ENCODE peak calls at places on chromosomes 16 and 17, in ten cellular contexts. U, R, A, E, B, Y, W, G, J and I are unnamed samples.

GRCh38 chr17:65243838-65244237 is 106.7 kb downstream of the RGS9 start:
- DNase-seq in B (peak), J (peak), U (no peak), G (no peak), W (peak), A (peak), Y (no peak), E (no peak), R (no peak), I (peak)

GRCh38 chr16:17467923-17468540 is 2.7 kb downstream of the XYLT1 start:
- DNase-seq in G (no peak), U (peak), E (no peak), J (peak), A (peak), R (peak), Y (peak), W (peak), B (peak), I (peak)

GRCh38 chr16:10081201-10081940 is 100.9 kb downstream of the GRIN2A start:
- DNase-seq in A (no peak), R (no peak), E (no peak), Y (no peak), W (peak), B (no peak), U (no peak), J (no peak), G (no peak), I (no peak)

GRCh38 chr17:42283241-42284019 is 4.9 kb upstream of the STAT5A start:
- DNase-seq in B (no peak), A (no peak), Y (no peak), U (no peak), J (no peak), G (no peak), R (no peak), E (peak), W (no peak), I (peak)

GRCh38 chr16:51818342-51818944 is 667.4 kb upstream of the SALL1 start:
- DNase-seq in R (no peak), B (peak), A (peak), Y (peak), W (no peak), E (peak), U (peak), G (no peak), J (peak), I (peak)

GRCh38 chr16:58661199-58661830 is 23.3 kb downstream of the SLC38A7 start:
- DNase-seq in U (peak), A (peak), R (peak), Y (peak), E (peak), W (peak), G (no peak), J (peak), B (peak), I (peak)

GRCh38 chr17:8147141-8147804 is 4.9 kb downstream of the PER1 start:
- DNase-seq in J (no peak), G (no peak), E (no peak), A (no peak), W (no peak), U (no peak), Y (no peak), B (no peak), R (no peak), I (peak)

GRCh38 chr17:79362996-79363305 is 247.9 kb downstream of the RBFOX3 start:
- DNase-seq in J (no peak), R (no peak), B (no peak), E (no peak), W (no peak), Y (no peak), A (no peak), G (no peak), U (no peak), I (no peak)

GRCh38 chr17:75571197-75571884 is 16.3 kb upstream of the MYO15B start:
- DNase-seq in U (no peak), Y (no peak), E (peak), R (peak), A (no peak), G (no peak), B (peak), J (peak), W (no peak), I (no peak)

GRCh38 chr16:86403056-86403455 is 107.3 kb upstream of the FOXF1 start:
- DNase-seq in B (no peak), G (no peak), U (no peak), A (no peak), Y (no peak), J (no peak), E (no peak), R (no peak), W (no peak), I (no peak)

GRCh38 chr17:50149099-50149424 is 1.4 kb downstream of the PPP1R9B start:
- DNase-seq in A (no peak), R (no peak), E (no peak), Y (no peak), U (no peak), G (no peak), J (no peak), B (no peak), W (no peak), I (no peak)

GRCh38 chr16:88361775-88362174 is 21.0 kb upstream of the ZNF469 start:
- DNase-seq in W (no peak), B (no peak), E (no peak), R (no peak), G (no peak), U (no peak), J (no peak), Y (no peak), A (no peak), I (no peak)

GRCh38 chr17:33944826-33945225 is 310.3 kb upstream of the CCL2 start:
- DNase-seq in G (no peak), B (no peak), A (no peak), R (no peak), E (no peak), J (no peak), W (no peak), U (no peak), Y (no peak), I (no peak)

GRCh38 chr16:31420037-31420436 is 8.1 kb downstream of the COX6A2 start:
- DNase-seq in R (no peak), B (no peak), U (no peak), Y (no peak), E (no peak), W (no peak), J (no peak), G (no peak), A (no peak), I (no peak)

GRCh38 chr17:18993876-18994275 is 10.7 kb downstream of the FAM83G start:
- DNase-seq in U (no peak), R (no peak), J (peak), W (no peak), A (no peak), Y (no peak), G (no peak), B (no peak), E (no peak), I (no peak)

GRCh38 chr16:30844671-30845449 is 49.0 kb downstream of the BCL7C start:
- DNase-seq in G (peak), Y (no peak), W (peak), U (peak), J (peak), B (peak), A (peak), R (peak), E (peak), I (peak)

GRCh38 chr17:17075037-17075755 is 32.9 kb downstream of the MPRIP start:
- DNase-seq in R (peak), U (no peak), G (no peak), Y (peak), W (no peak), A (peak), J (peak), B (peak), E (no peak), I (peak)

GRCh38 chr16:1291576-1291974 is 17.9 kb upstream of the UBE2I start:
- DNase-seq in J (no peak), E (no peak), A (no peak), W (no peak), R (no peak), B (no peak), Y (no peak), G (no peak), U (no peak), I (no peak)

GRCh38 chr16:81554993-81555392 is 110.4 kb downstream of the CMIP start:
- DNase-seq in R (no peak), J (no peak), B (no peak), G (no peak), U (no peak), Y (no peak), W (no peak), A (no peak), E (no peak), I (no peak)

GRCh38 chr17:77466596-77467223 is 325.9 kb downstream of the SEC14L1 start:
- DNase-seq in A (no peak), R (no peak), E (no peak), B (no peak), J (no peak), U (no peak), W (no peak), G (no peak), Y (no peak), I (no peak)

DNA sequence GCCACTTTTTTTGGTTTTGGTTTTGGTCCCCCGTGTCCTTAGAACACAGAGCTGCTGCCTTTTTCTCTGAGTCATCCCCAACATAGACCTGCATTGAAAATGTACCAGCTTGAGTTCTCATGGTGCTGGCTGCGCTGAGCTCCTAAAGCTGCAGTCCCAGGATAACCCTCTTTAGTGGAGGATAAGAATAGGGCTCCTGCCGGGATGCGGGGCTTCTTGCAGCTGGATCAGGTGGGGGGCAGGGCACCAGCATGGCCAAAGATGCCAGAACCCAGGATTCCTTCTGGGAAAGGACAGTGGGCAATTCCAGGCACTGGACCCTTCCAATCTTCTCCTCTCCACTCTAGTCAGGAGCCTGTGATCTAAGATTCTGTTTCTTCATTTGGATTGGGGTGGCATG is 8.3 kb upstream of the CLUH start:
- DNase-seq in U (no peak), R (no peak), Y (no peak), B (no peak), G (no peak), E (no peak), A (no peak), J (no peak), W (no peak), I (no peak)
- TF ChIP-seq CTCF in U (no peak), R (no peak), Y (no peak), B (no peak), G (no peak), E (no peak), A (no peak), J (no peak), W (no peak), I (no peak)

GRCh38 chr17:37134050-37134449 is 185.3 kb downstream of the AATF start:
- DNase-seq in B (no peak), G (no peak), J (peak), W (no peak), Y (no peak), A (no peak), U (no peak), R (no peak), E (no peak), I (no peak)
- TF ChIP-seq CTCF in B (no peak), G (no peak), J (no peak), W (no peak), Y (no peak), A (no peak), U (no peak), R (no peak), E (no peak), I (no peak)

GRCh38 chr17:47844230-47844629 is 3.2 kb upstream of the SCRN2 start:
- DNase-seq in U (no peak), Y (no peak), R (no peak), J (peak), E (no peak), G (no peak), A (no peak), W (no peak), B (no peak), I (peak)

GRCh38 chr17:47844814-47845453 is 3.9 kb upstream of the SCRN2 start:
- DNase-seq in Y (no peak), E (no peak), A (peak), R (no peak), B (no peak), U (no peak), G (no peak), W (no peak), J (peak), I (no peak)

GRCh38 chr17:47840742-47841487 is at the start of gene SCRN2:
- DNase-seq in W (peak), B (peak), J (peak), E (peak), Y (peak), A (peak), G (peak), R (peak), U (peak), I (peak)

GRCh38 chr17:47841488-47842308 is 625 bp upstream of the SCRN2 start:
- DNase-seq in Y (no peak), U (no peak), G (no peak), E (no peak), R (no peak), J (no peak), B (no peak), A (no peak), W (no peak), I (no peak)

GRCh38 chr17:47843391-47843730 is 2.3 kb upstream of the SCRN2 start:
- DNase-seq in B (no peak), A (no peak), Y (no peak), R (no peak), J (no peak), W (no peak), G (no peak), U (no peak), E (no peak), I (no peak)
- TF ChIP-seq CTCF in B (no peak), A (no peak), Y (no peak), R (no peak), J (no peak), W (no peak), G (no peak), U (no peak), E (no peak), I (no peak)

DNA sequence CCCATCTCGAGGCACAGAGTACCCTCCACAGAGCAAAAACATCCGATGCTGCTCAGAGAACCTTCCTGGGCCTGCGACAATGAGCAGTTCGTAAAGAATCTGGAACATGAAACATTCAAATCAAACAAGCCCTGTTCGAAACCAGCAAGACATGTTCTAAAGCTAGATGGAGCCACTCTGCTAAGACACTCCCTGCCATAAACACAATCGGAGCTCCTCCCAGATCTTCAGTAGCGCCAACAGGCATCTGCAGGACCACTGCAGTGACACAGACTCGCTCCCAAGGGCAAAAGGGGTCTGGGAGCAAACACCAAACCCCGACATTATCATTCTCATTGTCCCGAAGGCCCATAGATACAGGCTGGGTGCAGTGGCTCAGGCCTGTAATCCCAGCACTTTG is 108.7 kb downstream of the ZFHX3 start:
- DNase-seq in G (no peak), B (peak), A (peak), E (no peak), W (no peak), Y (peak), J (peak), R (peak), U (no peak), I (no peak)
- TF ChIP-seq CTCF in G (no peak), B (no peak), A (peak), E (no peak), W (peak), Y (peak), J (peak), R (no peak), U (no peak), I (no peak)